ENCODE peak calls at places on chromosomes 6 and 20, in seven cellular contexts. One of them, this sample, is unnamed.

GRCh38 chr20:20627471-20627870 is 85.0 kb downstream of the RALGAPA2 start:
- DNase-seq in psoas muscle: no peak
- DNase-seq in C1 segment of cervical spinal cord: no peak
- DNase-seq in T1000: no peak
- DNase-seq in T-helper 2 cell: no peak
- DNase-seq in right cardiac atrium: no peak
- DNase-seq in A549: no peak
- DNase-seq in this sample: no peak

GRCh38 chr6:87730310-87730709 is 28.3 kb upstream of the AKIRIN2 start:
- DNase-seq in psoas muscle: peak
- DNase-seq in C1 segment of cervical spinal cord: no peak
- DNase-seq in T1000: peak
- DNase-seq in T-helper 2 cell: no peak
- DNase-seq in right cardiac atrium: peak
- DNase-seq in A549: peak
- DNase-seq in this sample: no peak

GRCh38 chr6:89117285-89118108 is at the start of gene SRSF12:
- DNase-seq in psoas muscle: peak
- DNase-seq in C1 segment of cervical spinal cord: no peak
- DNase-seq in T1000: no peak
- DNase-seq in T-helper 2 cell: peak
- DNase-seq in right cardiac atrium: peak
- DNase-seq in A549: peak
- DNase-seq in this sample: peak

GRCh38 chr20:11918280-11918952 is 723 bp downstream of the BTBD3 start:
- DNase-seq in psoas muscle: no peak
- DNase-seq in C1 segment of cervical spinal cord: no peak
- DNase-seq in T1000: no peak
- DNase-seq in T-helper 2 cell: no peak
- DNase-seq in right cardiac atrium: no peak
- DNase-seq in A549: no peak
- DNase-seq in this sample: no peak

GRCh38 chr6:138538390-138539031 is 39.2 kb upstream of the NHSL1 start:
- DNase-seq in psoas muscle: peak
- DNase-seq in C1 segment of cervical spinal cord: no peak
- DNase-seq in T1000: no peak
- DNase-seq in T-helper 2 cell: no peak
- DNase-seq in right cardiac atrium: peak
- DNase-seq in A549: no peak
- DNase-seq in this sample: no peak

GRCh38 chr20:2240835-2241234 is 55.0 kb upstream of the TGM3 start:
- DNase-seq in psoas muscle: no peak
- DNase-seq in C1 segment of cervical spinal cord: no peak
- DNase-seq in T1000: no peak
- DNase-seq in T-helper 2 cell: no peak
- DNase-seq in right cardiac atrium: no peak
- DNase-seq in A549: no peak
- DNase-seq in this sample: no peak

GRCh38 chr6:167570460-167571400 is 245.8 kb downstream of the TTLL2 start:
- DNase-seq in psoas muscle: no peak
- DNase-seq in C1 segment of cervical spinal cord: no peak
- DNase-seq in T1000: no peak
- DNase-seq in T-helper 2 cell: no peak
- DNase-seq in right cardiac atrium: no peak
- DNase-seq in A549: no peak
- DNase-seq in this sample: no peak

GRCh38 chr6:26401987-26402658 is at the start of gene BTN3A1:
- DNase-seq in psoas muscle: peak
- DNase-seq in C1 segment of cervical spinal cord: peak
- DNase-seq in T1000: peak
- DNase-seq in T-helper 2 cell: peak
- DNase-seq in right cardiac atrium: peak
- DNase-seq in A549: peak
- DNase-seq in this sample: peak

GRCh38 chr20:57501461-57502330 is 23.2 kb downstream of the CTCFL start:
- DNase-seq in psoas muscle: no peak
- DNase-seq in C1 segment of cervical spinal cord: no peak
- DNase-seq in T1000: no peak
- DNase-seq in T-helper 2 cell: no peak
- DNase-seq in right cardiac atrium: no peak
- DNase-seq in A549: no peak
- DNase-seq in this sample: no peak

GRCh38 chr20:60512436-60512835 is 554.2 kb downstream of the CDH26 start:
- DNase-seq in psoas muscle: no peak
- DNase-seq in C1 segment of cervical spinal cord: peak
- DNase-seq in T1000: no peak
- DNase-seq in T-helper 2 cell: no peak
- DNase-seq in right cardiac atrium: no peak
- DNase-seq in A549: no peak
- DNase-seq in this sample: no peak